ENCODE peak calls at places on chromosomes 3 and 15, in four cellular contexts. K is GM23338, C is HL-60, O is K562. M is an unnamed sample.

GRCh38 chr15:73922186-73923151 is 3.8 kb upstream of the LOXL1 start:
- DNase-seq in C (no peak), O (no peak), K (peak; percentile 92), M (no peak)

GRCh38 chr3:15148614-15149013 is 49.7 kb upstream of the RBSN start:
- DNase-seq in C (no peak), O (peak; percentile 79), K (peak; percentile 88), M (peak; percentile 11)

GRCh38 chr3:158794936-158795518 is 6.8 kb upstream of the MFSD1 start:
- DNase-seq in K (peak; percentile 63), C (no peak), O (peak; percentile 46), M (peak; percentile 68)

GRCh38 chr3:45817788-45818523 is 21.6 kb upstream of the SLC6A20 start:
- DNase-seq in K (no peak), O (no peak), C (no peak), M (peak; percentile 30)

GRCh38 chr3:156181509-156181908 is 61.1 kb downstream of the KCNAB1 start:
- DNase-seq in K (no peak), O (no peak), C (peak; percentile 3), M (peak; percentile 4)

GRCh38 chr3:122572940-122573412 is 4.5 kb upstream of the PARP15 start:
- DNase-seq in C (peak; percentile 39), K (peak; percentile 49), O (peak; percentile 13), M (no peak)

GRCh38 chr3:71400986-71401451 is 182.5 kb downstream of the FOXP1 start:
- DNase-seq in K (no peak), O (peak; percentile 65), C (no peak), M (no peak)

GRCh38 chr3:51710631-51711351 is 3.9 kb downstream of the GRM2 start:
- DNase-seq in O (no peak), K (peak; percentile 64), C (no peak), M (no peak)

GRCh38 chr15:59843609-59844008 is 154.5 kb upstream of the BNIP2 start:
- DNase-seq in O (no peak), C (no peak), K (no peak), M (no peak)

GRCh38 chr15:78811124-78811824 is at the start of gene ADAMTS7:
- DNase-seq in O (peak; percentile 94), C (no peak), K (peak; percentile 91), M (peak; percentile 78)

GRCh38 chr3:31066999-31067398 is 172.5 kb upstream of the GADL1 start:
- DNase-seq in C (no peak), K (no peak), O (no peak), M (no peak)

GRCh38 chr3:21599890-21600289 is 151.1 kb downstream of the ZNF385D start:
- DNase-seq in C (no peak), K (peak; percentile 37), O (no peak), M (no peak)

GRCh38 chr3:37301980-37302379 is 127.6 kb upstream of the LRRFIP2 start:
- DNase-seq in K (peak; percentile 77), O (no peak), C (no peak), M (no peak)

GRCh38 chr3:61704807-61705206 is 143.4 kb downstream of the PTPRG start:
- DNase-seq in K (no peak), O (no peak), C (no peak), M (no peak)

GRCh38 chr3:105444725-105445124 is 78.0 kb downstream of the ALCAM start:
- DNase-seq in O (no peak), C (no peak), K (no peak), M (no peak)

GRCh38 chr3:155323063-155323666 is 29.7 kb upstream of the STRIT1 start:
- DNase-seq in O (peak; percentile 70), C (peak; percentile 12), K (peak; percentile 90), M (peak; percentile 78)

GRCh38 chr3:64578384-64578783 is 109.4 kb downstream of the ADAMTS9 start:
- DNase-seq in C (no peak), K (no peak), O (no peak), M (no peak)

GRCh38 chr15:48975713-48976419 is 12.1 kb upstream of the SHC4 start:
- DNase-seq in K (peak; percentile 92), C (peak; percentile 32), O (peak; percentile 84), M (peak; percentile 46)

GRCh38 chr3:112001516-112001915 is 2.8 kb downstream of the TAGLN3 start:
- DNase-seq in O (no peak), K (no peak), C (no peak), M (no peak)

GRCh38 chr3:111998661-111999641 is at the start of gene TAGLN3:
- DNase-seq in O (no peak), K (peak; percentile 78), C (no peak), M (no peak)

GRCh38 chr3:112002458-112002971 is 3.8 kb downstream of the TAGLN3 start:
- DNase-seq in K (no peak), O (peak; percentile 6), C (no peak), M (no peak)

GRCh38 chr3:112000971-112001370 is 2.2 kb downstream of the TAGLN3 start:
- DNase-seq in K (no peak), O (no peak), C (no peak), M (no peak)

DNA sequence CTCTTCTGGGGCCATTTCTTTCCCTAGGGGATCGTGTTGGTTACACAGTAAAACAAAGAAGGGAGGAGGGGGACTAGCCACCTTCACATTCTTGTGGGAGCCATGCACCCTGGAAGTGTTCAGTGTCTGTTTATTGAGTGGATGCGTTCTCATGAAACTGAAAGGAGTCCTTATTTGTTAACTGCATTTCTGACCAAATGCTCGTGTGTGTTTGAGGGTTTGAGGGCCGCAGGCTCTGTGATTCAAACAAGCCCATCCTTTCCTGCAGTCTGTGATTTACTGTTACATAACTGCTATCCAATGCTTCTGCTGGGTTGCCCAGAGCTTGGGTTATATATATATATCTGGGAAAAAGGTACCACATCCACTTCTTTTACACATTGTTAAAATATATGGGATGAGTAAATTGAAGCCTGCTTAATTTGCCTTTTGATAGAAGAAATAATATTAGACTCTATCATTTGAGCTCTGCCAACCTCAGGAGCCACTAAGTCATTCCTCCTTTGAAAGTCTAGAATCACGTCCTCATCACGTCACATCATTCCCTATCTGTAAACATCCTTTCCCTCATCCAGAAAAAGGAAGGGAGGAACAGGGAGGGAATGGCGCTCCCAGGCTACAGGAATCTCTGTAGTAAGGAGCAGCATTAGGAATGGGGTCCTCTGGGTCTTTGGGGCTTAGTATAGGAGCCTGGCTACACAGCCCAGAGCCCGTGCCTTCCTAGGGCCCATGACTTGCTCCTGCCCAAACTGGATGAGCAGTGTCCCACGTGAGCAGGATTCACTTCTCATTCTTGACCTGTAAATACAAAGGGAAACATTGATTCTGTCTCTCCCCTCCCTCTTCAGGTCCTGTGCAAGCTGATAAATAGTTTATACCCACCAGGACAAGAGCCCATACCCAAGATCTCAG is 1.5 kb downstream of the TAGLN3 start:
- DNase-seq in O (no peak), C (no peak), K (peak; percentile 19), M (no peak)
- TF ChIP-seq REST in O (no peak), C (no peak), K (no peak), M (no peak)

GRCh38 chr3:24363242-24363641 is 131.4 kb downstream of the THRB start:
- DNase-seq in O (no peak), K (no peak), C (no peak), M (no peak)
- TF ChIP-seq REST in O (no peak), K (no peak), C (no peak), M (no peak)

GRCh38 chr3:190265795-190266194 is 56.5 kb downstream of the CLDN1 start:
- DNase-seq in O (no peak), K (no peak), C (no peak), M (no peak)
- TF ChIP-seq REST in O (no peak), K (no peak), C (no peak), M (no peak)

DNA sequence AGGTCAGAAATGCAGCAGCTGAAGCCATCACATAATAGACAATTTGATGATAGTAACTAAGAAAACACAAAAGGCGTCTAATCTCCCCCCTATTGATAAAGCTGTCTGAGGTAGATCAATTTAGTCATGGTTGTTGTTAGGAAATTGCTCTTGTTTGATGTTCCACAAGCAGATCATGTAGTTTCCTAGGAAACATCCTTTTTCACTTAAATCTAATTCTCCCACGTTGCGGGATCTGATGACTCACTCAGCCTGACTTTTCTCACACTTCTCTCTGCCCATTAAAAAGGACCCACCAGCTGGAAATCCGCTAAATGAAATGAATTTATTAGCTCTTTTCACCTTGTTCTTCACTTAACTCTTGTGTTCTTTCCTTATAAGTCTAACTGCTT is 795.9 kb upstream of the ARPP21 start:
- DNase-seq in K (no peak), O (no peak), C (no peak), M (no peak)
- TF ChIP-seq REST in K (no peak), O (no peak), C (no peak), M (no peak)

GRCh38 chr3:66220066-66220465 is 735 bp upstream of the SLC25A26 start:
- DNase-seq in K (no peak), C (no peak), O (no peak), M (no peak)

GRCh38 chr3:66224220-66224619 is 3.4 kb downstream of the SLC25A26 start:
- DNase-seq in O (no peak), C (no peak), K (no peak), M (no peak)

GRCh38 chr3:66215106-66215505 is 5.7 kb upstream of the SLC25A26 start:
- DNase-seq in O (no peak), K (no peak), C (no peak), M (no peak)

GRCh38 chr3:66220602-66221377 is at the start of gene SLC25A26:
- DNase-seq in K (peak; percentile 98), C (peak; percentile 77), O (peak; percentile 92), M (peak; percentile 86)
- TF ChIP-seq REST in K (no peak), C (no peak), O (no peak), M (peak; percentile 81)

GRCh38 chr3:197521277-197522182 is 34.2 kb downstream of the BDH1 start:
- DNase-seq in K (no peak), O (no peak), C (no peak), M (no peak)

GRCh38 chr3:197518794-197519451 is 36.8 kb downstream of the BDH1 start:
- DNase-seq in O (no peak), K (no peak), C (peak; percentile 56), M (no peak)

GRCh38 chr3:197520311-197521276 is 35.2 kb downstream of the BDH1 start:
- DNase-seq in C (no peak), O (peak; percentile 65), K (peak; percentile 56), M (peak; percentile 91)

GRCh38 chr3:197522183-197522715 is 33.5 kb downstream of the BDH1 start:
- DNase-seq in O (no peak), K (no peak), C (no peak), M (no peak)

GRCh38 chr3:197519801-197520211 is 36.0 kb downstream of the BDH1 start:
- DNase-seq in K (no peak), O (no peak), C (no peak), M (peak; percentile 66)
- TF ChIP-seq REST in K (no peak), O (no peak), C (no peak), M (no peak)

DNA sequence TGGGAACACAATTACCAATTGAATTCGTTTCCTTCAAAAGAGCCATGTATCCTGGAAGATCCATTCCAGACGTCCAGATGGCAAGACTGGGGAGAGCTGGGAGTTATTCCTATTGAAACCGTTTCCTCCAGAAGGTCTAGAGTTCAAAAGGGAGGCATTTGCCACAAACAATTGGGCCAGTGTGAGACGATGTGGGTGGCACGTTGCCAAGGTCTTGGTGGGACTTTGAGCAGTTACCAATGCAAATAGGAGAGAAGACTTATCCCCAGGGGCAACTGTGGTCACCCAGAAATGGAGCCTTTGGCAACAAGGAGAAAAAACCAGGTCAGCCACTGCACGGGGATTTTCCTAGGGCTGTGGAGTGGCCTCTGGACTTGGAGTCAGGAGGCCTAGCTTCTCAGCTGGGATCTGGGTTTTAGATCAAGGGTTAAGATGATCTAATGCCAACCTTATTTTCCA is 29.6 kb upstream of the TLE3 start:
- DNase-seq in K (no peak), O (no peak), C (no peak), M (peak; percentile 67)
- TF ChIP-seq REST in K (no peak), O (no peak), C (no peak), M (no peak)